ENCODE peak calls at places on chromosomes 12 and 14, in ten cellular contexts. One of them, this sample, is unnamed.

GRCh38 chr14:77053046-77053841 is 24.7 kb upstream of the IRF2BPL start:
- DNase-seq in uterus: peak; percentile 78
- DNase-seq in lower lobe of right lung: peak; percentile 85
- DNase-seq in cardiac fibroblast: peak; percentile 76
- DNase-seq in sigmoid colon: peak; percentile 88
- DNase-seq in H9: peak; percentile 88
- DNase-seq in AG04450: no peak
- DNase-seq in endodermal cell: peak; percentile 95
- DNase-seq in choroid plexus epithelial cell: peak; percentile 80
- DNase-seq in cardiac muscle cell: peak; percentile 92
- DNase-seq in this sample: no peak

GRCh38 chr14:100052819-100053218 is 12.4 kb upstream of the EVL start:
- DNase-seq in uterus: no peak
- DNase-seq in lower lobe of right lung: no peak
- DNase-seq in cardiac fibroblast: no peak
- DNase-seq in sigmoid colon: no peak
- DNase-seq in H9: no peak
- DNase-seq in AG04450: no peak
- DNase-seq in endodermal cell: no peak
- DNase-seq in choroid plexus epithelial cell: no peak
- DNase-seq in cardiac muscle cell: no peak
- DNase-seq in this sample: no peak

GRCh38 chr14:104429291-104429861 is 150.2 kb upstream of the C14orf180 start:
- DNase-seq in uterus: no peak
- DNase-seq in lower lobe of right lung: peak; percentile 31
- DNase-seq in cardiac fibroblast: no peak
- DNase-seq in sigmoid colon: no peak
- DNase-seq in H9: peak; percentile 22
- DNase-seq in AG04450: no peak
- DNase-seq in endodermal cell: no peak
- DNase-seq in choroid plexus epithelial cell: no peak
- DNase-seq in cardiac muscle cell: no peak
- DNase-seq in this sample: no peak

GRCh38 chr14:40656301-40656700 is 950.4 kb upstream of the LRFN5 start:
- DNase-seq in uterus: no peak
- DNase-seq in lower lobe of right lung: no peak
- DNase-seq in cardiac fibroblast: no peak
- DNase-seq in sigmoid colon: no peak
- DNase-seq in H9: no peak
- DNase-seq in AG04450: no peak
- DNase-seq in endodermal cell: no peak
- DNase-seq in choroid plexus epithelial cell: no peak
- DNase-seq in cardiac muscle cell: no peak
- DNase-seq in this sample: no peak

GRCh38 chr14:29671034-29671433 is 256.6 kb downstream of the PRKD1 start:
- DNase-seq in uterus: no peak
- DNase-seq in lower lobe of right lung: no peak
- DNase-seq in cardiac fibroblast: peak; percentile 75
- DNase-seq in sigmoid colon: no peak
- DNase-seq in H9: no peak
- DNase-seq in AG04450: no peak
- DNase-seq in endodermal cell: no peak
- DNase-seq in choroid plexus epithelial cell: peak; percentile 75
- DNase-seq in cardiac muscle cell: no peak
- DNase-seq in this sample: no peak

GRCh38 chr14:71442503-71442902 is 489.7 kb upstream of the RGS6 start:
- DNase-seq in uterus: no peak
- DNase-seq in lower lobe of right lung: no peak
- DNase-seq in cardiac fibroblast: no peak
- DNase-seq in sigmoid colon: no peak
- DNase-seq in H9: no peak
- DNase-seq in AG04450: no peak
- DNase-seq in endodermal cell: no peak
- DNase-seq in choroid plexus epithelial cell: no peak
- DNase-seq in cardiac muscle cell: no peak
- DNase-seq in this sample: no peak

GRCh38 chr12:14473707-14474287 is 93.9 kb downstream of the PLBD1 start:
- DNase-seq in uterus: no peak
- DNase-seq in lower lobe of right lung: no peak
- DNase-seq in cardiac fibroblast: peak; percentile 41
- DNase-seq in sigmoid colon: no peak
- DNase-seq in H9: no peak
- DNase-seq in AG04450: no peak
- DNase-seq in endodermal cell: no peak
- DNase-seq in choroid plexus epithelial cell: peak; percentile 30
- DNase-seq in cardiac muscle cell: no peak
- DNase-seq in this sample: no peak

GRCh38 chr14:100531591-100532121 is 55.6 kb downstream of the BEGAIN start:
- DNase-seq in uterus: peak; percentile 15
- DNase-seq in lower lobe of right lung: peak; percentile 36
- DNase-seq in cardiac fibroblast: no peak
- DNase-seq in sigmoid colon: peak; percentile 57
- DNase-seq in H9: peak; percentile 16
- DNase-seq in AG04450: no peak
- DNase-seq in endodermal cell: no peak
- DNase-seq in choroid plexus epithelial cell: no peak
- DNase-seq in cardiac muscle cell: no peak
- DNase-seq in this sample: peak; percentile 80

GRCh38 chr12:108838194-108839010 is 19.0 kb downstream of the SSH1 start:
- DNase-seq in uterus: peak; percentile 81
- DNase-seq in lower lobe of right lung: peak; percentile 89
- DNase-seq in cardiac fibroblast: peak; percentile 100
- DNase-seq in sigmoid colon: peak; percentile 92
- DNase-seq in H9: peak; percentile 96
- DNase-seq in AG04450: peak; percentile 100
- DNase-seq in endodermal cell: peak; percentile 94
- DNase-seq in choroid plexus epithelial cell: peak; percentile 100
- DNase-seq in cardiac muscle cell: peak; percentile 91
- DNase-seq in this sample: peak; percentile 99

GRCh38 chr12:53058674-53059433 is 9.0 kb downstream of the TNS2 start:
- DNase-seq in uterus: no peak
- DNase-seq in lower lobe of right lung: peak; percentile 45
- DNase-seq in cardiac fibroblast: no peak
- DNase-seq in sigmoid colon: peak; percentile 77
- DNase-seq in H9: peak; percentile 30
- DNase-seq in AG04450: no peak
- DNase-seq in endodermal cell: peak; percentile 55
- DNase-seq in choroid plexus epithelial cell: no peak
- DNase-seq in cardiac muscle cell: no peak
- DNase-seq in this sample: peak; percentile 91

GRCh38 chr14:90301580-90302181 is 30.1 kb downstream of the NRDE2 start:
- DNase-seq in uterus: no peak
- DNase-seq in lower lobe of right lung: no peak
- DNase-seq in cardiac fibroblast: peak; percentile 78
- DNase-seq in sigmoid colon: no peak
- DNase-seq in H9: no peak
- DNase-seq in AG04450: peak; percentile 41
- DNase-seq in endodermal cell: no peak
- DNase-seq in choroid plexus epithelial cell: peak; percentile 89
- DNase-seq in cardiac muscle cell: peak; percentile 30
- DNase-seq in this sample: no peak

GRCh38 chr14:37810094-37810801 is 214.8 kb downstream of the TTC6 start:
- DNase-seq in uterus: no peak
- DNase-seq in lower lobe of right lung: no peak
- DNase-seq in cardiac fibroblast: no peak
- DNase-seq in sigmoid colon: no peak
- DNase-seq in H9: no peak
- DNase-seq in AG04450: no peak
- DNase-seq in endodermal cell: peak; percentile 50
- DNase-seq in choroid plexus epithelial cell: no peak
- DNase-seq in cardiac muscle cell: no peak
- DNase-seq in this sample: no peak

GRCh38 chr12:80769553-80770140 is 52.9 kb downstream of the MYF5 start:
- DNase-seq in uterus: no peak
- DNase-seq in lower lobe of right lung: no peak
- DNase-seq in cardiac fibroblast: no peak
- DNase-seq in sigmoid colon: no peak
- DNase-seq in H9: no peak
- DNase-seq in AG04450: no peak
- DNase-seq in endodermal cell: peak; percentile 63
- DNase-seq in choroid plexus epithelial cell: no peak
- DNase-seq in cardiac muscle cell: no peak
- DNase-seq in this sample: no peak

GRCh38 chr12:61870658-61871559 is 389.3 kb upstream of the USP15 start:
- DNase-seq in uterus: no peak
- DNase-seq in lower lobe of right lung: no peak
- DNase-seq in cardiac fibroblast: no peak
- DNase-seq in sigmoid colon: no peak
- DNase-seq in H9: no peak
- DNase-seq in AG04450: no peak
- DNase-seq in endodermal cell: no peak
- DNase-seq in choroid plexus epithelial cell: no peak
- DNase-seq in cardiac muscle cell: no peak
- DNase-seq in this sample: no peak

GRCh38 chr12:53292441-53292840 is 2.9 kb upstream of the PFDN5 start:
- DNase-seq in uterus: no peak
- DNase-seq in lower lobe of right lung: no peak
- DNase-seq in cardiac fibroblast: no peak
- DNase-seq in sigmoid colon: no peak
- DNase-seq in H9: no peak
- DNase-seq in AG04450: no peak
- DNase-seq in endodermal cell: no peak
- DNase-seq in choroid plexus epithelial cell: no peak
- DNase-seq in cardiac muscle cell: no peak
- DNase-seq in this sample: no peak

GRCh38 chr12:79183946-79184345 is 319.4 kb downstream of the SYT1 start:
- DNase-seq in uterus: no peak
- DNase-seq in lower lobe of right lung: no peak
- DNase-seq in cardiac fibroblast: peak; percentile 51
- DNase-seq in sigmoid colon: no peak
- DNase-seq in H9: no peak
- DNase-seq in AG04450: no peak
- DNase-seq in endodermal cell: no peak
- DNase-seq in choroid plexus epithelial cell: peak; percentile 35
- DNase-seq in cardiac muscle cell: no peak
- DNase-seq in this sample: no peak

GRCh38 chr14:65267856-65268255 is 144.7 kb upstream of the FUT8 start:
- DNase-seq in uterus: no peak
- DNase-seq in lower lobe of right lung: no peak
- DNase-seq in cardiac fibroblast: no peak
- DNase-seq in sigmoid colon: no peak
- DNase-seq in H9: no peak
- DNase-seq in AG04450: no peak
- DNase-seq in endodermal cell: no peak
- DNase-seq in choroid plexus epithelial cell: no peak
- DNase-seq in cardiac muscle cell: no peak
- DNase-seq in this sample: no peak
- TF ChIP-seq CTCF in uterus: no peak
- TF ChIP-seq CTCF in lower lobe of right lung: no peak
- TF ChIP-seq CTCF in cardiac fibroblast: no peak
- TF ChIP-seq CTCF in sigmoid colon: no peak
- TF ChIP-seq CTCF in H9: no peak
- TF ChIP-seq CTCF in AG04450: no peak
- TF ChIP-seq CTCF in endodermal cell: no peak
- TF ChIP-seq CTCF in choroid plexus epithelial cell: no peak
- TF ChIP-seq CTCF in cardiac muscle cell: no peak
- TF ChIP-seq CTCF in this sample: no peak

DNA sequence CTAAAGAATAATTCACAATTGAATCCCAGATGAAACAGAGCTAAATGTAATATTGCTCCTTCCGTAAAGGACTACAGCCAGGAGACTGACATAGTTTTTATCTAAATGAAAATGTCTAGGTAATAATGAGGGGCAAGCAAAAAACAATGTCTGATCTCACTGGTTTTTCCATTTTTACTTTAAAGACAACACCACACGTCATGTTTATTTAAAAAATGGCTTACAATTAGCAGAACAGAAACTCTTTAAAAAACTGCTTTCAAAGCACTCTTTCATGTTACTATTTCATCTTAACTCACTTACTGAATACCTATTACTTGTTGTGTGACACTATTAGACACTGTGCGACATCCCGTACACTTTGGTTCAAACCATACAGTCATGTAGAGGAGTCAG is 9.2 kb downstream of the BTBD7 start:
- DNase-seq in uterus: no peak
- DNase-seq in lower lobe of right lung: no peak
- DNase-seq in cardiac fibroblast: no peak
- DNase-seq in sigmoid colon: no peak
- DNase-seq in H9: no peak
- DNase-seq in AG04450: no peak
- DNase-seq in endodermal cell: no peak
- DNase-seq in choroid plexus epithelial cell: no peak
- DNase-seq in cardiac muscle cell: no peak
- DNase-seq in this sample: no peak
- TF ChIP-seq CTCF in uterus: no peak
- TF ChIP-seq CTCF in lower lobe of right lung: no peak
- TF ChIP-seq CTCF in cardiac fibroblast: no peak
- TF ChIP-seq CTCF in sigmoid colon: no peak
- TF ChIP-seq CTCF in H9: no peak
- TF ChIP-seq CTCF in AG04450: no peak
- TF ChIP-seq CTCF in endodermal cell: no peak
- TF ChIP-seq CTCF in choroid plexus epithelial cell: no peak
- TF ChIP-seq CTCF in cardiac muscle cell: no peak
- TF ChIP-seq CTCF in this sample: no peak

GRCh38 chr12:19707948-19708409 is 268.7 kb downstream of the AEBP2 start:
- DNase-seq in uterus: no peak
- DNase-seq in lower lobe of right lung: no peak
- DNase-seq in cardiac fibroblast: peak; percentile 92
- DNase-seq in sigmoid colon: no peak
- DNase-seq in H9: no peak
- DNase-seq in AG04450: no peak
- DNase-seq in endodermal cell: no peak
- DNase-seq in choroid plexus epithelial cell: peak; percentile 21
- DNase-seq in cardiac muscle cell: no peak
- DNase-seq in this sample: no peak
- TF ChIP-seq CTCF in uterus: no peak
- TF ChIP-seq CTCF in lower lobe of right lung: no peak
- TF ChIP-seq CTCF in cardiac fibroblast: peak; percentile 41
- TF ChIP-seq CTCF in sigmoid colon: no peak
- TF ChIP-seq CTCF in H9: peak; percentile 46
- TF ChIP-seq CTCF in AG04450: peak; percentile 27
- TF ChIP-seq CTCF in endodermal cell: peak; percentile 65
- TF ChIP-seq CTCF in choroid plexus epithelial cell: no peak
- TF ChIP-seq CTCF in cardiac muscle cell: no peak
- TF ChIP-seq CTCF in this sample: peak; percentile 39

GRCh38 chr12:97131220-97131981 is 224.3 kb downstream of the NEDD1 start:
- DNase-seq in uterus: no peak
- DNase-seq in lower lobe of right lung: no peak
- DNase-seq in cardiac fibroblast: no peak
- DNase-seq in sigmoid colon: no peak
- DNase-seq in H9: peak; percentile 81
- DNase-seq in AG04450: no peak
- DNase-seq in endodermal cell: peak; percentile 82
- DNase-seq in choroid plexus epithelial cell: peak; percentile 1
- DNase-seq in cardiac muscle cell: no peak
- DNase-seq in this sample: no peak

GRCh38 chr12:97132270-97132669 is 225.2 kb downstream of the NEDD1 start:
- DNase-seq in uterus: no peak
- DNase-seq in lower lobe of right lung: no peak
- DNase-seq in cardiac fibroblast: no peak
- DNase-seq in sigmoid colon: no peak
- DNase-seq in H9: no peak
- DNase-seq in AG04450: no peak
- DNase-seq in endodermal cell: no peak
- DNase-seq in choroid plexus epithelial cell: no peak
- DNase-seq in cardiac muscle cell: no peak
- DNase-seq in this sample: no peak

GRCh38 chr12:97140355-97140754 is 233.3 kb downstream of the NEDD1 start:
- DNase-seq in uterus: no peak
- DNase-seq in lower lobe of right lung: no peak
- DNase-seq in cardiac fibroblast: no peak
- DNase-seq in sigmoid colon: no peak
- DNase-seq in H9: no peak
- DNase-seq in AG04450: no peak
- DNase-seq in endodermal cell: no peak
- DNase-seq in choroid plexus epithelial cell: no peak
- DNase-seq in cardiac muscle cell: no peak
- DNase-seq in this sample: no peak

GRCh38 chr12:97134495-97134894 is 227.4 kb downstream of the NEDD1 start:
- DNase-seq in uterus: no peak
- DNase-seq in lower lobe of right lung: no peak
- DNase-seq in cardiac fibroblast: no peak
- DNase-seq in sigmoid colon: no peak
- DNase-seq in H9: no peak
- DNase-seq in AG04450: no peak
- DNase-seq in endodermal cell: no peak
- DNase-seq in choroid plexus epithelial cell: no peak
- DNase-seq in cardiac muscle cell: no peak
- DNase-seq in this sample: no peak
- TF ChIP-seq CTCF in uterus: no peak
- TF ChIP-seq CTCF in lower lobe of right lung: no peak
- TF ChIP-seq CTCF in cardiac fibroblast: no peak
- TF ChIP-seq CTCF in sigmoid colon: no peak
- TF ChIP-seq CTCF in H9: peak; percentile 55
- TF ChIP-seq CTCF in AG04450: no peak
- TF ChIP-seq CTCF in endodermal cell: peak; percentile 69
- TF ChIP-seq CTCF in choroid plexus epithelial cell: no peak
- TF ChIP-seq CTCF in cardiac muscle cell: no peak
- TF ChIP-seq CTCF in this sample: no peak

This sample was measured in chondrocyte.